ENCODE peak calls at places on chromosomes 2 and 18, in four cellular contexts. R is Calu3, A is K562, G is PC-3. B is an unnamed sample.

GRCh38 chr18:56162316-56162715 is 476.1 kb downstream of the TXNL1 start:
- DNase-seq in R (no peak), A (no peak), G (peak), B (peak)

GRCh38 chr2:46770622-46771021 is 145.0 kb downstream of the MCFD2 start:
- DNase-seq in R (no peak), A (no peak), G (no peak), B (peak)

GRCh38 chr18:23422751-23423418 is 30.2 kb upstream of the RIOK3 start:
- DNase-seq in R (peak), A (peak), G (peak), B (peak)

GRCh38 chr2:175690113-175690716 is 311.9 kb downstream of the LNPK start:
- DNase-seq in R (peak), A (peak), G (peak), B (peak)

GRCh38 chr2:86037141-86037794 is 68.4 kb downstream of the POLR1A start:
- DNase-seq in R (no peak), A (peak), G (no peak), B (peak)

GRCh38 chr2:128379021-128380005 is 60.6 kb upstream of the HS6ST1 start:
- DNase-seq in R (no peak), A (no peak), G (no peak), B (peak)

GRCh38 chr18:12741351-12741750 is 38.5 kb downstream of the PSMG2 start:
- DNase-seq in R (peak), A (peak), G (peak), B (peak)

GRCh38 chr2:11155326-11156059 is at the start of gene SLC66A3:
- DNase-seq in R (no peak), A (peak), G (peak), B (peak)

GRCh38 chr2:26640781-26641564 is at the start of gene CIB4:
- DNase-seq in R (peak), A (no peak), G (peak), B (no peak)

GRCh38 chr2:236657215-236657614 is 87.6 kb downstream of the ACKR3 start:
- DNase-seq in R (no peak), A (no peak), G (no peak), B (no peak)

GRCh38 chr2:48589170-48589767 is 28.4 kb upstream of the GTF2A1L start:
- DNase-seq in R (peak), A (peak), G (peak), B (peak)

GRCh38 chr18:48950536-48951447 is at the start of gene SMAD7:
- DNase-seq in R (no peak), A (no peak), G (no peak), B (no peak)

GRCh38 chr2:139293992-139294548 is 513.9 kb upstream of the NXPH2 start:
- DNase-seq in R (no peak), A (no peak), G (peak), B (no peak)

GRCh38 chr18:26771524-26771923 is 94.0 kb downstream of the AQP4 start:
- DNase-seq in R (peak), A (no peak), G (peak), B (no peak)
- TF ChIP-seq CTCF in R (peak), A (no peak), G (peak), B (peak)

DNA sequence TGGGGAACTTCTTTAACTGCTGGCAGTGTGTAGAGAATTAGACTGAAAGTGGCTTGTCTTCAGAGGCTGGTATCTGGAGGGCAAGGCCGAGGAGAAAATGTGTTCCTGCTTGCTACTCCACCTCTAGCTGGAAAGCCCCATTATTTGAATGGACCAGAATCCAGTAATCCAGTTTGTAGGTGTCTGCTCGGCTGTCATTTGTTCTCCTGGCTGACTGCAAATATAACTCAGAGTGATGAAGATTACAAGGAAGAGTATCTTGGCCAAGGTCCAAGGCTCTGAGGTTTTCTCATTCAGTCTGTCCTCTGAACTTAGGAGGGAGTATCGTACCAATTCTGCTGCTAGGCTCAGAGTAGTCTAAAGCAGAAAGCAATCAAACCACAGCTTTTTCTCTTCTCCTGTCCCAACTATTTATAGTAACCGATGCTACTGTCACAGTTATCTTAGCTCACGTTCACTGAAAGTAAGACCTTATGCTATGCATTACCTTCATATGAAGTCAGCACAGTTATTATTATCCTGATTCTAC is 228.6 kb downstream of the SETBP1 start:
- DNase-seq in R (no peak), A (no peak), G (no peak), B (peak)
- TF ChIP-seq CTCF in R (no peak), A (no peak), G (no peak), B (no peak)

GRCh38 chr2:169361706-169362345 is 508 bp downstream of the LRP2 start:
- DNase-seq in R (peak), A (peak), G (no peak), B (no peak)
- TF ChIP-seq CTCF in R (no peak), A (no peak), G (no peak), B (no peak)

GRCh38 chr2:78431241-78431640 is 594.3 kb upstream of the REG3G start:
- DNase-seq in R (no peak), A (no peak), G (no peak), B (no peak)
- TF ChIP-seq CTCF in R (no peak), A (no peak), G (peak), B (no peak)

DNA sequence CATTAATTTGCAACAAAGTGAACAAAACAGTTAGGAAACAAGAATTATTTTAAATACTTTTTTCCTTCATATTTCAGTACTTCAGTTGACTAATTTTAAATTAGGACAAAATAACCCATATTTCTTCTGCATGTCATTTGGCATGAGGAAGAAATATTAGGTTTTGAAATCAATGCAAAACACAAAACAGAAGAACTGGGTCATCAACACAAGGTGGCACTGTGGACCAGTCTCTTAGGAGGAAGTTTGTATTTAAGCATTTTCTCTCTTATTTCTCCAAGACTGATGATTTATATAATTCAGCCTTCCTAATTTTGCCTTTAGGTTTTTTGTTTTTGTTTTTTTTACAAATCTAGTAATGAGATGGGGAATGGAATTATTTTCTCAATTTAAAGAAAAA is 352.8 kb upstream of the KCNH7 start:
- DNase-seq in R (peak), A (peak), G (peak), B (peak)
- TF ChIP-seq CTCF in R (peak), A (no peak), G (peak), B (peak)

GRCh38 chr2:230695551-230695950 is 17.1 kb upstream of the CAB39 start:
- DNase-seq in R (no peak), A (no peak), G (no peak), B (no peak)
- TF ChIP-seq CTCF in R (no peak), A (no peak), G (no peak), B (no peak)

GRCh38 chr2:16722677-16723076 is 57.0 kb upstream of the CYRIA start:
- DNase-seq in R (no peak), A (no peak), G (no peak), B (no peak)
- TF ChIP-seq CTCF in R (no peak), A (peak), G (no peak), B (no peak)

B was measured in fibroblast of mammary gland.